ENCODE peak calls at places on chromosomes 2 and 18, in ten cellular contexts. O is NCI-H1694; T is EL; M is mesothelial cell of epicardium; C is kidney epithelial cell; J is A549; B is activated CD8-positive, alpha-beta memory T cell treated with anti-CD3 and anti-CD28 coated beads, Interleukin-2, amount 50 U/mL, for 48 hours; G is suprapubic skin; P is CD4-positive, alpha-beta T cell; A is H7. U is an unnamed sample.

GRCh38 chr2:240523451-240524281 is 34.1 kb downstream of the ANKMY1 start:
- DNase-seq in G (peak), A (peak), O (no peak), J (no peak), P (no peak), C (no peak), M (no peak), B (peak), T (no peak), U (no peak)

GRCh38 chr2:85712849-85713612 is 18.9 kb downstream of the GNLY start:
- DNase-seq in A (peak), C (no peak), P (no peak), T (peak), B (peak), G (no peak), O (no peak), J (no peak), M (no peak), U (no peak)

GRCh38 chr18:74679006-74679678 is 81.5 kb downstream of the ZNF407 start:
- DNase-seq in B (no peak), G (no peak), T (no peak), M (no peak), J (no peak), C (no peak), A (no peak), P (no peak), O (no peak), U (no peak)

GRCh38 chr2:120910069-120910468 is 174.4 kb downstream of the GLI2 start:
- DNase-seq in A (no peak), M (no peak), C (no peak), P (no peak), B (no peak), J (no peak), T (no peak), O (no peak), G (no peak), U (no peak)

GRCh38 chr2:203532957-203533695 is 2.0 kb downstream of the RAPH1 start:
- DNase-seq in A (peak), M (no peak), P (no peak), B (no peak), T (peak), J (peak), C (no peak), O (no peak), G (no peak), U (no peak)

GRCh38 chr2:215430528-215431187 is 5.2 kb downstream of the FN1 start:
- DNase-seq in B (no peak), T (peak), C (no peak), G (no peak), J (no peak), O (no peak), M (no peak), P (no peak), A (no peak), U (no peak)

GRCh38 chr2:168180483-168180882 is 66.9 kb downstream of the STK39 start:
- DNase-seq in M (no peak), T (no peak), C (no peak), B (no peak), A (no peak), G (no peak), O (no peak), P (no peak), J (no peak), U (no peak)

GRCh38 chr2:150459281-150459680 is 28.2 kb downstream of the RND3 start:
- DNase-seq in M (no peak), T (peak), B (no peak), G (no peak), P (no peak), A (no peak), J (no peak), O (no peak), C (no peak), U (no peak)

GRCh38 chr2:107107351-107107750 is 221.4 kb upstream of the ST6GAL2 start:
- DNase-seq in M (no peak), C (no peak), P (no peak), B (no peak), T (no peak), J (no peak), O (no peak), A (no peak), G (no peak), U (no peak)

GRCh38 chr2:1339757-1340515 is 73.3 kb upstream of the TPO start:
- DNase-seq in O (no peak), J (no peak), B (no peak), T (no peak), M (no peak), G (no peak), C (no peak), A (peak), P (no peak), U (no peak)

GRCh38 chr2:239879423-239880084 is 145.6 kb downstream of the NDUFA10 start:
- DNase-seq in C (no peak), P (no peak), J (no peak), B (peak), T (no peak), G (no peak), A (no peak), M (peak), O (no peak), U (no peak)

GRCh38 chr2:202269585-202269984 is 4.0 kb downstream of the NOP58 start:
- DNase-seq in P (no peak), O (no peak), B (no peak), C (no peak), M (no peak), A (no peak), G (no peak), J (no peak), T (no peak), U (no peak)

GRCh38 chr2:187989925-187990623 is 301.6 kb upstream of the GULP1 start:
- DNase-seq in M (no peak), T (no peak), B (no peak), J (no peak), C (no peak), A (no peak), G (no peak), O (no peak), P (no peak), U (no peak)

GRCh38 chr2:202790676-202791075 is 80.9 kb downstream of the ICA1L start:
- DNase-seq in J (no peak), G (no peak), P (no peak), O (no peak), M (no peak), B (no peak), C (no peak), A (no peak), T (peak), U (no peak)

GRCh38 chr2:226903179-226903578 is 67.3 kb downstream of the RHBDD1 start:
- DNase-seq in M (no peak), P (no peak), G (no peak), A (no peak), C (peak), J (peak), O (no peak), B (no peak), T (peak), U (no peak)

GRCh38 chr2:161209902-161210301 is 49.7 kb downstream of the TANK start:
- DNase-seq in T (no peak), P (no peak), J (no peak), G (no peak), C (no peak), O (no peak), A (no peak), M (no peak), B (no peak), U (no peak)